ENCODE peak calls at places on chromosome 10, in four cellular contexts. Y is HEK293T, A is fibroblast of pulmonary artery, F is aorta. S is an unnamed sample.

GRCh38 chr10:121527690-121528089 is 70.6 kb downstream of the FGFR2 start:
- DNase-seq in F (no peak), Y (peak; percentile 69), A (no peak), S (peak; percentile 54)

GRCh38 chr10:46248651-46249131 is 38.1 kb upstream of the ANTXRL start:
- DNase-seq in A (no peak), F (no peak), Y (no peak), S (no peak)

GRCh38 chr10:3494131-3494878 is 290.7 kb downstream of the KLF6 start:
- DNase-seq in A (peak; percentile 90), F (peak; percentile 79), Y (no peak), S (peak; percentile 55)

GRCh38 chr10:61606971-61607907 is 55.5 kb upstream of the CABCOCO1 start:
- DNase-seq in F (no peak), A (no peak), Y (peak; percentile 25), S (peak; percentile 48)

GRCh38 chr10:23157691-23158369 is 34.3 kb upstream of the PTF1A start:
- DNase-seq in Y (peak; percentile 57), A (peak; percentile 55), F (no peak), S (peak; percentile 71)

GRCh38 chr10:43082087-43082486 is 5.2 kb downstream of the RET start:
- DNase-seq in A (no peak), F (no peak), Y (no peak), S (no peak)

GRCh38 chr10:51092402-51092801 is 18.1 kb downstream of the PRKG1 start:
- DNase-seq in Y (no peak), A (peak; percentile 46), F (peak; percentile 88), S (peak; percentile 50)

GRCh38 chr10:19816420-19817250 is at the start of gene PLXDC2:
- DNase-seq in F (peak; percentile 84), A (peak; percentile 59), Y (peak; percentile 21), S (peak; percentile 73)

GRCh38 chr10:43409385-43410109 is 561 bp upstream of the HNRNPF start:
- DNase-seq in Y (no peak), A (no peak), F (peak; percentile 81), S (no peak)

GRCh38 chr10:69438531-69439349 is 12.5 kb upstream of the TSPAN15 start:
- DNase-seq in Y (no peak), A (no peak), F (no peak), S (peak; percentile 47)

GRCh38 chr10:18113881-18114280 is 26.3 kb upstream of the CACNB2 start:
- DNase-seq in A (no peak), F (no peak), Y (no peak), S (peak; percentile 12)

GRCh38 chr10:69869291-69869841 is 67.7 kb downstream of the COL13A1 start:
- DNase-seq in Y (no peak), F (no peak), A (peak; percentile 87), S (peak; percentile 64)

GRCh38 chr10:97932932-97933530 is 83.4 kb downstream of the GOLGA7B start:
- DNase-seq in Y (no peak), A (no peak), F (no peak), S (no peak)

GRCh38 chr10:77602231-77602912 is 35.2 kb downstream of the KCNMA1 start:
- DNase-seq in A (no peak), Y (no peak), F (no peak), S (peak; percentile 20)

GRCh38 chr10:87875929-87876571 is 12.6 kb downstream of the PTEN start:
- DNase-seq in Y (no peak), A (no peak), F (no peak), S (no peak)

GRCh38 chr10:33193057-33193866 is 141.2 kb downstream of the NRP1 start:
- DNase-seq in Y (peak; percentile 64), F (peak; percentile 87), A (peak; percentile 93), S (peak; percentile 96)

GRCh38 chr10:114400091-114400490 is 4.2 kb downstream of the AFAP1L2 start:
- DNase-seq in Y (no peak), A (no peak), F (no peak), S (peak; percentile 38)

GRCh38 chr10:44293842-44294241 is 91.1 kb downstream of the CXCL12 start:
- DNase-seq in F (no peak), Y (no peak), A (peak; percentile 71), S (peak; percentile 73)